ENCODE peak calls at places on chromosomes 13 and 19, in nine cellular contexts. S is progenitor cell of endocrine pancreas, Z is activated B cell treated with CpG ODN at 0.5 μM for 24 hours, M is tibial artery, N is body of pancreas, X is heart right ventricle, I is astrocyte, L is K562, J is fibroblast of lung. U is an unnamed sample.

GRCh38 chr13:44174769-44175425 is 198.7 kb upstream of the SERP2 start:
- DNase-seq in S (no peak), Z (no peak), M (no peak), N (no peak), X (no peak), I (peak), L (peak), J (peak), U (no peak)

GRCh38 chr13:78830508-78830907 is 171.6 kb upstream of the OBI1 start:
- DNase-seq in S (no peak), Z (no peak), M (no peak), N (no peak), X (no peak), I (no peak), L (no peak), J (no peak), U (no peak)

GRCh38 chr19:32238076-32238475 is 107.3 kb upstream of the ZNF507 start:
- DNase-seq in S (no peak), Z (no peak), M (no peak), N (no peak), X (no peak), I (no peak), L (no peak), J (no peak), U (no peak)

GRCh38 chr13:109738298-109738746 is 48.1 kb downstream of the IRS2 start:
- DNase-seq in S (no peak), Z (no peak), M (no peak), N (no peak), X (no peak), I (no peak), L (no peak), J (no peak), U (no peak)

GRCh38 chr19:29263305-29264080 is 50.5 kb upstream of the UQCRFS1 start:
- DNase-seq in S (peak), Z (no peak), M (no peak), N (peak), X (peak), I (no peak), L (peak), J (peak), U (peak)

GRCh38 chr13:100796463-100796862 is 121.9 kb upstream of the TMTC4 start:
- DNase-seq in S (no peak), Z (no peak), M (no peak), N (no peak), X (no peak), I (no peak), L (no peak), J (no peak), U (no peak)

GRCh38 chr13:24185591-24186232 is 25.2 kb downstream of the SPATA13 start:
- DNase-seq in S (no peak), Z (no peak), M (no peak), N (no peak), X (no peak), I (peak), L (no peak), J (peak), U (no peak)

GRCh38 chr13:70310720-70311119 is 202.5 kb upstream of the KLHL1 start:
- DNase-seq in S (no peak), Z (no peak), M (no peak), N (peak), X (no peak), I (peak), L (no peak), J (peak), U (peak)

GRCh38 chr19:2049741-2050348 is 1.2 kb downstream of the MKNK2 start:
- DNase-seq in S (no peak), Z (peak), M (peak), N (peak), X (peak), I (peak), L (peak), J (peak), U (peak)

DNA sequence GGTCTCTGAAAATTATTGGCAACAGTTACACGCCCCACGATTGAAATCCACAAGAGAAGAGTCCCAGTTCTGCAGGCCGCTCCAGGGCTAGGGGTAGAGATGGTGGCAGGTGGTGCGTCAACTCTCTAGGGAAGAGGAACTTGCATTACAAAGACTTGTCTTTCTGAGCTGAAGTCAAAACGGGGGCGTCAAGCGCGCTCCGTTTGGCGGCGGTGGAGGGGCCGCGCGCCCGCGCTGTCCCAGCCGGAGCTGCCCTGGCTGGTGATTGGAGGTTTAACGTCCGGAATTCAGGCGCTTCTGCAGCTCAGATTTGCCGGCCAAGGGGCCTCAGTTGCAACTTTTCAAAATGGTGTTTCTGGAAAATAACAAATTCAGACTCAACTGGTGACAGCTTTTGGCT is 38.9 kb downstream of the SOX1 start:
- DNase-seq in S (no peak), Z (no peak), M (no peak), N (no peak), X (no peak), I (no peak), L (no peak), J (no peak), U (peak)
- TF ChIP-seq CTCF in S (no peak), Z (no peak), M (no peak), N (no peak), X (no peak), I (no peak), L (no peak), J (no peak), U (no peak)

DNA sequence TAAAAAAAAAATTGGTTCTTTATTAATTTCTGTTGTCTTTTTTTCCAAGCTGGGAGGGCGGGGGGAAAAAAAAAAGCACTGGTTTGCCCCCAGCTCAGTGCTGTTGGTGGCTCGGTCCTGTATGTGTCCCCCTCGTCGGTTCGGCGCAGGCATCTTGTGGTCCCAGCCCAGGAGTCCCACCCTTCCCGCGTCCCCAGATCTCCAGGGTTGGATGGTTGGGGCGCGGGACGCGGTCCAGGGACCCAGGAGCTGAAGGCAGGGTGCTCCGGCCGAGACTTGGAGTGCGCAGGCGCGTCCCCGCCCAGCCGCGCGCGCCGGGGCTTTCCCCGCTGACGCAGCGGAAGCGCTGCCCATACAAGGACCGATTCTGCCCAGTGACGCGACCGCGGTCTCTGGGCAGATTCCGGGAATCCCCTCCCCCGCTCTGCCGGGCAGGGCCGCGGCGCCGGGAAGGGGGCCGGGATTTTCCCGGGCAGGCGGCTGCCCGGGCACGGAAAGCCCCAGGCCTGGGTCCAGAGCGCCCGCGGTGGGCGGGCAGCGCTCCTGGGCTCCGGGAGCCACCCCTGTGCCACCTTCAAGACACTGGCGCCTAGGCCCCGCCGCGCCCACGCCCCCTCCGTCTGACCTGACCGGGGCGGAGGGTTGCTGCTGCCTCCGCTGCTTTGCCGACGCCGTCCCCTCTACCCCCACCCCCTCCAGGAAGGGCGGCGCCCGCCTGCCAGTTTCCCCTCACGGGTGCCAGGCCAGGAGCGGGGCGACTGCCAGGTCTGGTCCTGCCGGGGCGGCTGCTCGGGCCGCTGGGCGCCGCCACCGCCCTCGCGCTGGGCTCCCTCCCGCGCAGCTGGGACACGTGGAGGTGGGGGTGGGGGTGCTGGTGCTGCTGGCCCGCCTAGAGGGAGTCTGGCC is 2.3 kb downstream of the JUNB start:
- DNase-seq in S (peak), Z (peak), M (peak), N (peak), X (peak), I (peak), L (peak), J (peak), U (peak)
- TF ChIP-seq CTCF in S (peak), Z (no peak), M (peak), N (peak), X (peak), I (no peak), L (no peak), J (no peak), U (no peak)

GRCh38 chr19:58338825-58339558 is 12.2 kb downstream of the ZSCAN22 start:
- DNase-seq in S (no peak), Z (no peak), M (no peak), N (no peak), X (no peak), I (no peak), L (peak), J (no peak), U (peak)
- TF ChIP-seq CTCF in S (peak), Z (no peak), M (no peak), N (no peak), X (no peak), I (no peak), L (peak), J (no peak), U (no peak)

GRCh38 chr19:35870798-35871197 is 2.4 kb downstream of the APLP1 start:
- DNase-seq in S (no peak), Z (no peak), M (no peak), N (no peak), X (no peak), I (no peak), L (no peak), J (no peak), U (no peak)
- TF ChIP-seq CTCF in S (no peak), Z (no peak), M (no peak), N (no peak), X (no peak), I (no peak), L (no peak), J (no peak), U (no peak)

DNA sequence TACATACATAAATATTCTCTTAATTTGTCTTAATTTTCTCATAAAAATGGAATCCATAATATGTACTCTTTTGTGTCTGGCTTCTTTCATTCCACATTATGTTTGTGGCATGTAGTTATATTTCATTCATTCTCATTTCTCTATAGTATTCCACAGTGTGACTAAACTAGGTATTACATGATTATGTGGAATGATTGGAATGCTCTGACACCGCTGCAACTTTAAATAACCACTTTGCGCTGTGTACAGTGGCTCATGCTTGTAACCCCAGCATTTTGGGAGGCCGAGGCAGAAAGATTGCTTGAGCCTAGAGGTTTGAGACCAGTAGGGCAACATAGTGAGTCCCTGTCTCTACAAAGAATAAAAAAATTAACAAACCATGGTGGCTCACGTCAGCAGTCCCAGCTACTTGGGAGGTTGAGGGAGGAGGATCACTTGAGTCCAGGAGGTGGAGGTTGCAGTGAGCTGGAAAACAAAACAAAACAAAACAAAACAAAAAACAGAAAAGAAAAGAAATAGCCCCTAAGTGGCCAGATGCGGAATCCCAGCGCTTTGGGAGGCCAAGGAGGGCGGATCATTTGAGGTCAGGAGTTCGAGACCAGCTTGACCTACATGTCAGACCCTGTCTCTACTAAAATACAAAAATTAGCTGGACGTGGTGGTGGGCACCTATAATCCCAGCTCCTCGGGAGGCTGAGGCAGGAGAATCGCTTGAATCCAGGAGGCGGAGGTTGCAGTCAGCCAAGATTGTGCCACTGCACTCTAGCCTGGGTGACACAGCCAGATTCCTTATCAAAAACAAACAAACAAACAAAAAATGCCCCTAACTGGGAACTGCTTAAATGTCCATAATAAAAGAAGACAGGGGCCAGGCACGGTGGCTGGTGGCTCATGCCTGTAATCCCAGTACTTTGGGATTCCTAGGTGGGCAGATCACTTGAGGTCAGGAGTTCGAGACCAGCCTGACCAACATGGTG is 8.0 kb upstream of the SAE1 start:
- DNase-seq in S (no peak), Z (no peak), M (no peak), N (no peak), X (no peak), I (peak), L (no peak), J (peak), U (no peak)
- TF ChIP-seq CTCF in S (no peak), Z (no peak), M (no peak), N (no peak), X (no peak), I (no peak), L (no peak), J (no peak), U (no peak)

DNA sequence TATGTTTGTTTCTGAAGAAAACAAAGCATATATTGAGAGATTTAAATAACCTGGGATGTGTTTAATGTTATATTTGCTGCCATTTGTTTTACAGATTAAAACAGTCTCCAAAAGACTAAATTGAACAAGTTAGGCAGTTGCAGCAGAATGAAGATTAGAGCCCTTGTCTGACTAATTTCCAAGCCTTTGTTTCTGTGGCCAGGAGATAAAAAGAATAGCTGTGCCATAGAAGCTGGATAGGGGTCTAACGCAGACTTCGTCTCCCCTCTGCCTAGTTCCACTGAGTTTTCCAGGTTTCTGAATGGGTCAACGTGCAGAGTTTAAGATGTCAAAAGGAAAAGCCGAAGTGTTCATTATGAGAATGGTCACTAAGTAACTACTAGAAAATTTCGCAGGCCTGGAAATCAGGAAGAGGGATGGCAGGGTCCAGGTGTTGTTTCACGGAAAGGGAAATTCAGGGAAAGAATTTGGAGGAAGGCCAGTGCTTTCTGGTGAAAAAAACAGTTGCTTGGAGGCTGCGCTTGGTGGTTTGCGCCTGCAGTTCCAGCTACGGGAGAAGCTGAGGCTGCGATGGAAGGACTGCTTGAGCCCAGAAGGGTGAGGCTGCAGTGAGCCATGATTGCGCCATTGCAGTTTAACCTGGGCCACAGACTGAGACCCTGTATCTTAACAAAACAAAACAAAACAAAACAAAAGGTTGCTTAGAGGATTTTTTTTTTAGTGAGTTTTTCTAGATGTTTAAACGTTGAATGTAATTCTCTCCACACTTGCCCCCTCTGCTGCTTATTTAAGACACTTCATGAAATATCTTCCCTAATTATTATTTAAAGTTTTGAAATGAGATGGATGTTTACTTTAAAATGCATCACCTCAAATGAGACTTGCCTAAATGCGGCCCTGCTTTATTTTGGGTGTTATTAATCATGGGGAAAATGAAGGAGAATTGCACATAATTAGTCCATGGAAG is 75.2 kb upstream of the TRPC4 start:
- DNase-seq in S (no peak), Z (no peak), M (no peak), N (no peak), X (no peak), I (no peak), L (no peak), J (peak), U (no peak)
- TF ChIP-seq CTCF in S (no peak), Z (no peak), M (no peak), N (no peak), X (no peak), I (no peak), L (no peak), J (no peak), U (no peak)

DNA sequence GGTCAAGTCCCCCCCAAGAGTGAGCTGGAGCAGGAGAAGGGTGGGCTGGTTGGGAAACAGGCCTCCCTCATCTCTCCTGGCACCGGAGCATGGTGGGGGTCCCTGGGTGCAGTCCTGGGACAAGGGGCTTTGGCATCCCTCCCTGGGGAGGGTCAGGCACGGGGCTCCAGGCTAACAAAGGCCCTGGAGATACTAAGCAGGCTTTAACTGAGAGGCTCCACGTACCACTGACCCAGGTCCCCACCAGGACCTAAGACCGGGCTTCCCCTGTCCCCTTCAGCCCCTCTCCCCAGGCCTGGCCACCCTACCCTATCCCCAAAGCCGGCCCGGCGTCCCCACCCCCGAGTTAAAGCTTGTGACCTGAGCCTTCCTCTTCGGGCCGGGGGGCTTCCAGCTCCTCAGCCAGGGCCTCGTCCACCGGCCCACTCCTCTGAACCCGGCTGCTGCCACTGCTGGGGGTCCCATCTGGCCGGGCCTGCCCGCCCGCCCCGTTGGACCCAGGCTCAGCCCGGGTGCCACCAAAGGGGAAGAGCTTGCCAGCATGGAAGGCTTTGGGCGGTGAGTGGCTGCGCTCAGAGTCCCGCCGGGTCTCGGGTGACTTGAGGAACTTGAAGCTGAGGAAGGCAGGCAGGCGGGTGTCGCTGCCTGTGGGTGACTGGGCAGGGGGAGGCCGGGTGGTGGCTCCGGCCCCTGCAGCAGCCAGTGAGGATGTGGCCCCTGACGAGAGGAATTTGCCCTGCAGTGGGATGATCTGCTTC is 10.1 kb downstream of the ANO8 start:
- DNase-seq in S (no peak), Z (no peak), M (no peak), N (no peak), X (no peak), I (no peak), L (no peak), J (no peak), U (no peak)
- TF ChIP-seq CTCF in S (no peak), Z (no peak), M (no peak), N (no peak), X (no peak), I (no peak), L (no peak), J (no peak), U (no peak)

GRCh38 chr19:548841-549830 is 5.3 kb downstream of the GZMM start:
- DNase-seq in S (no peak), Z (no peak), M (no peak), N (no peak), X (no peak), I (no peak), L (no peak), J (no peak), U (no peak)
- TF ChIP-seq CTCF in S (no peak), Z (no peak), M (no peak), N (no peak), X (no peak), I (no peak), L (no peak), J (no peak), U (no peak)

GRCh38 chr19:42693760-42694350 is 46.4 kb downstream of the PSG3 start:
- DNase-seq in S (no peak), Z (no peak), M (no peak), N (peak), X (no peak), I (peak), L (peak), J (peak), U (no peak)
- TF ChIP-seq CTCF in S (no peak), Z (no peak), M (no peak), N (peak), X (peak), I (peak), L (peak), J (peak), U (no peak)

DNA sequence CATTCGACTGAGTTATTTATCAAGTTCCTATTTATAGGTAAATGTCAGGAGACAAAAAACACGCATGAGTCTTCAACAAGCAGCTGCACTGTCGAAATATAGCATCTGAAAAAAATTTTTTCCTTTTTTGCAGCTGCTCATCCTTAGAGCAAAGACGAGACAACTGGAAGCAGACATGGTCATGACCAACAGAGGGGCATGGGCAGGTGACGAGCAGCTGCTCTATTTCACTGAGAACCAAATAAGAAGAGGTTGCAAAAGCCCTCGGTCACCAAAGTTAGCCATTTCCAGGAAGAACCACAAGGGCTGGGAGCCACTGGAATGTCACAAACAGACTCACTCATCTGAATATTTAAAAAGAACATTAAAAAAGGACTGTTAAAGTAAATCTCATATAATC is 22.2 kb downstream of the SOHLH2 start:
- DNase-seq in S (no peak), Z (no peak), M (no peak), N (no peak), X (no peak), I (no peak), L (no peak), J (no peak), U (no peak)
- TF ChIP-seq CTCF in S (no peak), Z (no peak), M (no peak), N (no peak), X (no peak), I (no peak), L (no peak), J (no peak), U (no peak)